ENCODE peak calls at places on chromosomes 12 and 14, in four cellular contexts. S, O, L and N are unnamed samples.

GRCh38 chr14:100577321-100577985 is 9.8 kb downstream of the BEGAIN start:
- DNase-seq in O (no peak), L (no peak), S (peak), N (no peak)

GRCh38 chr12:132315507-132315906 is 13.9 kb downstream of the GALNT9 start:
- DNase-seq in S (no peak), O (no peak), L (no peak), N (no peak)

GRCh38 chr12:120598674-120599463 is 17.7 kb upstream of the POP5 start:
- DNase-seq in S (peak), L (peak), O (peak), N (peak)

GRCh38 chr12:39805651-39806050 is 186.0 kb upstream of the ABCD2 start:
- DNase-seq in O (no peak), L (no peak), S (no peak), N (no peak)

GRCh38 chr14:77980475-77981321 is 180.8 kb downstream of the ADCK1 start:
- DNase-seq in L (no peak), O (peak), S (peak), N (no peak)

GRCh38 chr14:90383731-90384542 is 12.9 kb upstream of the CALM1 start:
- DNase-seq in L (peak), O (peak), S (peak), N (no peak)

GRCh38 chr12:78865297-78865955 is 852 bp downstream of the SYT1 start:
- DNase-seq in O (no peak), S (no peak), L (no peak), N (no peak)

GRCh38 chr14:59175404-59175803 is 13.1 kb upstream of the DAAM1 start:
- DNase-seq in O (no peak), S (no peak), L (no peak), N (no peak)

GRCh38 chr12:41962171-41962572 is 182.5 kb downstream of the GXYLT1 start:
- DNase-seq in L (no peak), O (no peak), S (peak), N (no peak)

GRCh38 chr12:57724003-57724935 is 14.3 kb downstream of the AGAP2 start:
- DNase-seq in O (no peak), L (no peak), S (no peak), N (no peak)

GRCh38 chr12:857611-858010 is 91.9 kb downstream of the RAD52 start:
- DNase-seq in S (no peak), L (no peak), O (no peak), N (no peak)

GRCh38 chr14:101878222-101879211 is 85.9 kb upstream of the DYNC1H1 start:
- DNase-seq in O (peak), L (no peak), S (peak), N (no peak)

GRCh38 chr14:95274874-95275273 is 44.8 kb downstream of the CLMN start:
- DNase-seq in S (no peak), O (no peak), L (no peak), N (no peak)

GRCh38 chr14:83433618-83434017 is 1900.0 kb upstream of the SEL1L start:
- DNase-seq in L (no peak), O (no peak), S (no peak), N (no peak)

GRCh38 chr12:323507-323906 is 60.9 kb upstream of the SLC6A13 start:
- DNase-seq in O (no peak), L (no peak), S (no peak), N (no peak)

GRCh38 chr12:89352242-89352491 is 134 bp downstream of the DUSP6 start:
- DNase-seq in O (no peak), L (no peak), S (no peak), N (no peak)
- TF ChIP-seq POLR2A in O (peak), L (no peak), S (peak), N (peak)

GRCh38 chr12:54280401-54281260 is at the start of gene HNRNPA1:
- DNase-seq in L (peak), S (peak), O (peak), N (peak)

GRCh38 chr12:54282949-54283593 is 2.5 kb downstream of the HNRNPA1 start:
- DNase-seq in O (peak), L (peak), S (peak), N (no peak)

GRCh38 chr12:54285150-54286041 is 4.9 kb downstream of the HNRNPA1 start:
- DNase-seq in L (no peak), S (no peak), O (peak), N (no peak)

GRCh38 chr12:54287316-54288157 is 7.0 kb downstream of the HNRNPA1 start:
- DNase-seq in L (peak), S (no peak), O (peak), N (no peak)

DNA sequence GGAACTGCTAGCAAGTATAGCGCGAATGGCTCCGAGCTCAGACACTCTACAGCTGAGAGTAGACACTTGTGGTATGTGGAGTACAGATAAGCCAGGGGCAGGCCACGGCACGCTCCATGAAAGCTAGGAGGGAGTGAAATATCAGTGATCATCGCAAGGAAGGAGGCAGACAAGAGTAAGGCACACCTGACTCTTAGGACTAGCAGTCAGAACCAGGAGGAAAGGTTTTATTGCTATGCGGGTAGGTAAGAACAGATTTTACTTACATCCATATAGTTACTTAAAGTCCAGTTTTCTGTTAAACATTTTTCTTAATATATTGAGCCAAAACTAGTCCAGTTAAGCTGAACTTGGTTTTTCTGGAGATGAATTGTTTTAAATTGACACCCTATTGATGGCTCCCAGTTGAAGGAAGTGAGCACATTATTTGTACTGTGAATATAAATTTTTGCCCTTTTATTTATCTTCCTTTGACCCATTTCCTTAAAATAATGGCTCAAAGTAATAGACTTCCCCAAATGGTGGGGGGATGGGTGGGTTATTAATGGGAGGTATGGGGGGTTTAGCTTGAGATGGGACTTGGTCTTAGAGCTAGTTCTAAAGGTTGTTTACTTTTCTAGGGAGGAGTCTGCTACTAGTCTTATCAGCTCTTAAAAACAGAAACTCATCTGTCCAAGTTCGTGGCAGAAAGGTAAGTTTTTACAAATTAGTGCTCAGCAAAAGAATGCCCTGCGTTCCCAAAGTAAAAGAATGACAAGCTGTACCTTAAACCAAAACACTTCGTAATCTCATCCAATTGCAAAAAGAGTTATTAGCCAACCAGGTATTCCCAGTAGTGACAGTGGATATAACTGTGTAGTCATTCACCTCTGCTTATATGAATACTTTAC is 5.8 kb downstream of the HNRNPA1 start:
- DNase-seq in S (no peak), O (peak), L (peak), N (no peak)
- TF ChIP-seq POLR2A in S (no peak), O (no peak), L (peak), N (no peak)

GRCh38 chr14:81172881-81173280 is 47.9 kb downstream of the GTF2A1 start:
- DNase-seq in L (no peak), O (no peak), S (no peak), N (no peak)

GRCh38 chr14:81172353-81172752 is 48.4 kb downstream of the GTF2A1 start:
- DNase-seq in L (no peak), O (no peak), S (no peak), N (no peak)

GRCh38 chr14:81178063-81178462 is 42.7 kb downstream of the GTF2A1 start:
- DNase-seq in S (no peak), L (no peak), O (no peak), N (no peak)

GRCh38 chr14:81170829-81171195 is 49.9 kb downstream of the GTF2A1 start:
- DNase-seq in O (no peak), S (no peak), L (no peak), N (no peak)

DNA sequence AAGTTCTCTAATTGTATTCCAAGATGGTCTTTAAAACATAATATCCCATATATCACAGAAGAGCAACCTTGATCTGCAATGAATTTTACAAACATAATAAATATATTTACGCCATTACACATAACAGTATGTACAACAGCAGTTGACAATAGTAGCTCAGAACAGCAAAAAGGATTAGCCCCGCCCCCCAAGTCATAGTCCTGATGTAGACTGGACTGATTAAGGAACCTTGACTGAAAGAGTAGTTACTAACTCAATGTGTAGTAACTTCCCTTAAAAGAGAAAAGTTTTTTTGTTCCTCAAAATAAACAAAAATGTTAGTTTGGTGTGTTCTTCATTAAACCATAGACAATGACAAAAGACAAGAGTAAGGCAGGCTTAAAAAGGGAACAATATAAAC is 44.5 kb downstream of the GTF2A1 start:
- DNase-seq in O (peak), S (peak), L (no peak), N (no peak)
- TF ChIP-seq POLR2A in O (no peak), S (no peak), L (no peak), N (no peak)

DNA sequence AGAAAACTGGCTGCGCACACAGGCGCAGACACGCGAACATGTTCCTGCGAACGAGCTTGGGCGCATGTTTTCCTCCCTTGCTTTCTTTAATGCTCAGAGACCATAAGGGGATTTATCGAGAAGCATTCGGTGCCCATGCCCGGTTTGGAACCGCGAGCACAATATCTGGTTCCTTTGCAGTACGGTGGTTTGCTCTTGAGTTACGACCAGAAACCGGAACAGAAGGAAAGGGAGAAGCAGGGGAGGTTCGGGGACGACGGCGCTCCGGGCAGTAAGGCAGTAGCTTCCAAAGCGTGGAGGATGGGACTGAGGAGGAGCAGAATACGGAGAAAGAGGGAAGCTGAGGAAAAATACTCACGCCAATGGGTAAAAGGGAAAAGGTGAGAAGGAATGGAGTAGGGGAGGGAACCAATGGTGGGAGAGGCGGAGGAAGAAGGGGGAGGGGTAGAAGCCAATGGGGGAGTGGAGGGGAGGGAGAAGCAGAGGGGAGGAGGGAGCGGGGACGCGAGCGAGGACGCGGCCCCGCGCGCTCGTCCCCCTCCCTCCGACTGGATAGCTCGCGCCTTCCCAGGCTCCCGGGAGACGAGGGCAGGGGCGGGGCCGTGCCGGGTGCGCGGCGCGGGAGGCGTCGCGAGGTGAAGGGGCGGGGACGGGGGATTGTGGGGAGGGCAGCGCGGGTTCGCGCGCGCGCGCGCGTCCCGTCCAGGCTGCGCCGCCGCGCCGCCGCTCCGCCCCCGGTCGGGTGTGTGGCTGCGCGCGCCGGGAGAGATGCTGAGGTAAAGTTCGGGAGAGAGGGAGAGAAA is 625 bp upstream of the ARHGAP5 start:
- DNase-seq in S (peak), O (peak), L (peak), N (peak)
- TF ChIP-seq POLR2A in S (peak), O (no peak), L (peak), N (no peak)

GRCh38 chr12:55996201-55996714 is 818 bp upstream of the SUOX start:
- DNase-seq in O (peak), S (peak), L (peak), N (peak)

GRCh38 chr12:55997535-55997859 is 421 bp downstream of the SUOX start:
- DNase-seq in O (peak), S (peak), L (no peak), N (no peak)

GRCh38 chr12:55993454-55993853 is 3.6 kb upstream of the SUOX start:
- DNase-seq in S (no peak), L (no peak), O (no peak), N (no peak)

GRCh38 chr12:55995366-55995765 is 1.7 kb upstream of the SUOX start:
- DNase-seq in S (no peak), L (no peak), O (no peak), N (no peak)

DNA sequence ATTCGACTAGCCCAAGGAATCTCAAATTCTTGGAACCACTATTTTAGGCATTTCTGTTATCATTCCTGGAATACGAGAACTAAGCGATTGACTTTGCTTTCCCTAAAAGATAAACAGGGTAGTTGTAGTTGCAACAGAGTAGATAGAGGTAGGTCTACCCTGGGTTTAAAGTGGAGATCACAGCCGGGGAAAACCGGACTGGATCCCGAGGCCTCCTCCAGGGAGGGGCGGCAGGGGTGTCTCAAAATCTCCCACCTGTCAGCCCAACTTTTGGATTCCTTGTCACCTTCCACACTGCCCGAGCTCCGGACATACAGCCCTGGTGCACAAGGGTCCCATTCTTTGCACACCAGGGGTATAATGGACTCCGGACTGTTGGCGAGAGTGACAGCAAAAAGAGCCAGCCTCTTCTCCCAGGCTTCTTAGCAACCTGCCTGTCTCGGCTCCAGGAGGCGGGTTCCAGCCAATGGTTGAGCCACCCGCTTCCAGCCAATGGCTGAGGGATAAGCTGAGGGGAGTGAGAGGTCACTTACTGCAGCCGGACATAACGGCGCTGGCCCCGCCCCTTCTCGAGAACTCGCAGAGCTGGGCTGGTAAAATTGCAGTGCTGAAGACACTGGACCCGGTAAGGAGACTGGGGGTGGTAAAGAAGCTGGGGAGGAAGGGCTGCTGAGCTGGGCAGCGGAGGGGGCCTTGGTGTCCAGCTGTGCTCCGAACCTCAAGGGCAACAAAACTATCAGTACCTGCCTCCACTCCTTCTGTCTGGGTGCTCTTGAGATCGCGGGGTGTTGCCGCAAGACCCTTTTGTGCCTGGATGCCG is at the start of gene SUOX:
- DNase-seq in O (peak), S (peak), L (peak), N (peak)
- TF ChIP-seq POLR2A in O (peak), S (peak), L (peak), N (peak)

GRCh38 chr14:27750096-27750495 is 1016.5 kb upstream of the FOXG1 start:
- DNase-seq in L (no peak), O (no peak), S (no peak), N (no peak)
- TF ChIP-seq POLR2A in L (no peak), O (no peak), S (no peak), N (no peak)

GRCh38 chr14:105047283-105048016 is 17.8 kb downstream of the GPR132 start:
- DNase-seq in S (no peak), O (no peak), L (no peak), N (no peak)

GRCh38 chr14:105043656-105044055 is 21.6 kb downstream of the GPR132 start:
- DNase-seq in O (peak), L (no peak), S (no peak), N (no peak)

GRCh38 chr14:105046891-105047282 is 18.3 kb downstream of the GPR132 start:
- DNase-seq in O (no peak), L (no peak), S (no peak), N (no peak)

GRCh38 chr14:105042813-105043212 is 21.9 kb upstream of the CDCA4 start:
- DNase-seq in O (no peak), S (no peak), L (no peak), N (no peak)

DNA sequence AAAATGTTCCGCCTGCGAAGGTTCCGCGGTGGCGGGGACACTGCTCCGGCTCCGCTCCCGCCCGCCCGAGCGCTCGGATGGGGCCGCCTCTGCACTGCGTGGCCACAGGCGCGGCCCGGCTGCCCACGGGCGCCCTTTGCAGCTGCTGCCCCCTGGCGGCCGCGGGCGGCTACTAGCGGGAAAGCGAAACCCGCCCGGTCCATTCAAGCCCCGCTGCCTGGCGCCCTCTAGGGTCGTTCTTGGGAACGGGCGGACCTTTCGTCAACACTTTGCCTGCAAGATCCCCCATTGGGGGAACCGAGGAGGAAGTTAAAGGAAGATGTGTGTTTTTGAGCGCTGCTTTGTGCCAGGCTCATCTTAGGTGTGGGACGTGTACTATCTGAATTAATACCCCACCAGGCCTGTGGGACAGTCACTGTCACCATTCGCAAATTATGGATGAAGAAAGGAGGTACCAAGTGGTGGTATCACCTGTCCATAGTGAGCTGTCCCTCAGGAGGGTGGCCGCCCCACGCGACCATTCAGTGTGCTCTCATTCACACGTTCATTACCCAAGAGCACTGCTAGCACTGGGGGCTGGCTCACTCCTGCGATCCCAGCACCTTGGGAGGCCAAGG is 19.4 kb downstream of the GPR132 start:
- DNase-seq in S (peak), O (peak), L (peak), N (peak)
- TF ChIP-seq POLR2A in S (no peak), O (no peak), L (no peak), N (no peak)

GRCh38 chr14:96359959-96360358 is 3.2 kb downstream of the ATG2B start:
- DNase-seq in L (no peak), O (no peak), S (no peak), N (no peak)

GRCh38 chr14:96364911-96365310 is 1.6 kb downstream of the GSKIP start:
- DNase-seq in S (no peak), L (peak), O (no peak), N (no peak)

GRCh38 chr14:96363751-96364336 is 518 bp downstream of the GSKIP start:
- DNase-seq in L (peak), O (peak), S (peak), N (peak)

GRCh38 chr14:96362071-96362964 is 823 bp downstream of the ATG2B start:
- DNase-seq in L (peak), S (peak), O (peak), N (peak)

GRCh38 chr14:96362965-96363750 is at the start of the genes ATG2B and GSKIP:
- DNase-seq in L (peak), S (peak), O (peak), N (peak)
- TF ChIP-seq POLR2A in L (peak), S (peak), O (peak), N (peak)